ENCODE peak calls at places on chromosomes 4 and X, in nine cellular contexts. I is GM03348; S is NCI-H748 treated with DMSO at 0.1 percent for 48 hours; K is GM12865; Z is CD4-positive, alpha-beta T cell; C is activated T-helper 1 cell treated with Interleukin-2 at 50 U/mL for 16 hours; E is hypothalamus; R is cardiac fibroblast; L is cardiac muscle cell. H is an unnamed sample.

GRCh38 chr4:109429545-109429944 is 4.1 kb upstream of the SEC24B start:
- DNase-seq in I (peak), S (no peak), K (no peak), Z (no peak), C (no peak), E (no peak), R (peak), L (peak), H (no peak)

GRCh38 chr4:114025176-114025777 is 45.8 kb upstream of the ARSJ start:
- DNase-seq in I (no peak), S (no peak), K (peak), Z (no peak), C (no peak), E (no peak), R (no peak), L (no peak), H (no peak)

GRCh38 chr4:85825937-85826678 is 351.2 kb downstream of the ARHGAP24 start:
- DNase-seq in I (peak), S (no peak), K (peak), Z (no peak), C (no peak), E (no peak), R (peak), L (peak), H (peak)

GRCh38 chr4:156635046-156635445 is 336.6 kb downstream of the PDGFC start:
- DNase-seq in I (no peak), S (no peak), K (no peak), Z (no peak), C (no peak), E (no peak), R (peak), L (no peak), H (no peak)

GRCh38 chr4:123597586-123597985 is 201.0 kb downstream of the SPRY1 start:
- DNase-seq in I (peak), S (no peak), K (no peak), Z (no peak), C (no peak), E (no peak), R (peak), L (peak), H (no peak)

GRCh38 chr4:120977435-120977997 is 55.0 kb upstream of the PRDM5 start:
- DNase-seq in I (peak), S (no peak), K (peak), Z (no peak), C (no peak), E (no peak), R (peak), L (peak), H (peak)

GRCh38 chr4:8095956-8096689 is 62.5 kb downstream of the ABLIM2 start:
- DNase-seq in I (no peak), S (no peak), K (no peak), Z (no peak), C (no peak), E (no peak), R (peak), L (no peak), H (no peak)

GRCh38 chr4:141473952-141474351 is 162.4 kb upstream of the IL15 start:
- DNase-seq in I (peak), S (no peak), K (no peak), Z (no peak), C (no peak), E (no peak), R (peak), L (no peak), H (no peak)

GRCh38 chrX:10350221-10350620 is 193.4 kb downstream of the CLCN4 start:
- DNase-seq in I (no peak), S (no peak), K (no peak), Z (no peak), C (no peak), E (no peak), R (no peak), L (no peak), H (no peak)

GRCh38 chr4:182825786-182826185 is 91.4 kb downstream of the DCTD start:
- DNase-seq in I (no peak), S (no peak), K (no peak), Z (no peak), C (no peak), E (no peak), R (no peak), L (no peak), H (no peak)

GRCh38 chrX:134821370-134821769 is 163.1 kb upstream of the PLAC1 start:
- DNase-seq in I (peak), S (no peak), K (no peak), Z (no peak), C (no peak), E (no peak), R (peak), L (peak), H (no peak)

GRCh38 chrX:150058728-150059127 is 120.4 kb upstream of the EOLA2 start:
- DNase-seq in I (no peak), S (no peak), K (no peak), Z (no peak), C (no peak), E (no peak), R (peak), L (no peak), H (no peak)

GRCh38 chr4:152771736-152772533 is 7.6 kb downstream of the TIGD4 start:
- DNase-seq in I (no peak), S (no peak), K (peak), Z (no peak), C (no peak), E (no peak), R (no peak), L (no peak), H (no peak)

GRCh38 chr4:143882892-143883291 is 22.5 kb downstream of the GYPE start:
- DNase-seq in I (no peak), S (no peak), K (no peak), Z (no peak), C (no peak), E (no peak), R (no peak), L (no peak), H (no peak)

GRCh38 chr4:5845035-5845905 is 47.6 kb downstream of the CRMP1 start:
- DNase-seq in I (no peak), S (no peak), K (no peak), Z (no peak), C (no peak), E (no peak), R (no peak), L (no peak), H (no peak)

GRCh38 chr4:127224556-127224955 is 408.2 kb upstream of the INTU start:
- DNase-seq in I (no peak), S (no peak), K (no peak), Z (no peak), C (no peak), E (no peak), R (no peak), L (no peak), H (no peak)

GRCh38 chr4:95248713-95249401 is 299.9 kb downstream of the UNC5C start:
- DNase-seq in I (no peak), S (no peak), K (no peak), Z (no peak), C (no peak), E (no peak), R (peak), L (no peak), H (no peak)

GRCh38 chr4:138576684-138577083 is 334.5 kb upstream of the SLC7A11 start:
- DNase-seq in I (peak), S (no peak), K (peak), Z (no peak), C (no peak), E (no peak), R (peak), L (peak), H (no peak)

GRCh38 chr4:113069212-113069892 is 19.9 kb downstream of the ANK2 start:
- DNase-seq in I (no peak), S (no peak), K (no peak), Z (no peak), C (no peak), E (no peak), R (peak), L (no peak), H (no peak)

GRCh38 chr4:2662598-2662997 is 93.5 kb downstream of the TNIP2 start:
- DNase-seq in I (peak), S (no peak), K (no peak), Z (no peak), C (no peak), E (no peak), R (peak), L (peak), H (no peak)

GRCh38 chrX:18828832-18829404 is 121.5 kb downstream of the PPEF1 start:
- DNase-seq in I (no peak), S (no peak), K (peak), Z (no peak), C (no peak), E (no peak), R (peak), L (peak), H (no peak)

GRCh38 chrX:131728295-131729145 is 184.6 kb downstream of the OR13H1 start:
- DNase-seq in I (no peak), S (peak), K (no peak), Z (no peak), C (peak), E (no peak), R (no peak), L (no peak), H (no peak)

GRCh38 chr4:1310031-1310795 is 20.5 kb downstream of the MAEA start:
- DNase-seq in I (no peak), S (no peak), K (no peak), Z (no peak), C (no peak), E (no peak), R (peak), L (no peak), H (no peak)

GRCh38 chr4:123168812-123169211 is 227.8 kb upstream of the SPRY1 start:
- DNase-seq in I (no peak), S (no peak), K (peak), Z (no peak), C (no peak), E (no peak), R (no peak), L (no peak), H (no peak)

GRCh38 chr4:158938462-158939044 is 164.3 kb upstream of the RAPGEF2 start:
- DNase-seq in I (peak), S (no peak), K (no peak), Z (no peak), C (no peak), E (no peak), R (no peak), L (peak), H (peak)

GRCh38 chr4:87180767-87181166 is 39.7 kb downstream of the KLHL8 start:
- DNase-seq in I (no peak), S (no peak), K (no peak), Z (no peak), C (no peak), E (no peak), R (peak), L (peak), H (no peak)

GRCh38 chr4:141102367-141102766 is 30.9 kb downstream of the RNF150 start:
- DNase-seq in I (peak), S (no peak), K (no peak), Z (no peak), C (no peak), E (no peak), R (peak), L (peak), H (no peak)

GRCh38 chrX:99172958-99173357 is 1237.1 kb downstream of the PCDH19 start:
- DNase-seq in I (no peak), S (no peak), K (no peak), Z (no peak), C (no peak), E (no peak), R (no peak), L (no peak), H (no peak)

GRCh38 chrX:150913511-150913910 is 15.0 kb upstream of the CD99L2 start:
- DNase-seq in I (no peak), S (no peak), K (no peak), Z (no peak), C (no peak), E (no peak), R (peak), L (peak), H (no peak)

GRCh38 chrX:135340827-135341226 is 31.5 kb downstream of the ETDC start:
- DNase-seq in I (peak), S (no peak), K (no peak), Z (no peak), C (no peak), E (no peak), R (peak), L (no peak), H (no peak)